ENCODE peak calls at places on chromosomes 1 and 21, in six cellular contexts. Z, K, J, M, F and H are unnamed samples.

GRCh38 chr1:222420621-222421020 is 127.3 kb downstream of the HHIPL2 start:
- DNase-seq in Z (no peak), K (no peak), J (no peak), M (no peak), F (no peak), H (no peak)

GRCh38 chr21:14991957-14992356 is 72.8 kb downstream of the NRIP1 start:
- DNase-seq in Z (no peak), J (no peak), K (no peak), F (peak; percentile 73), M (no peak), H (no peak)

GRCh38 chr1:2091611-2092604 is 41.7 kb downstream of the PRKCZ start:
- DNase-seq in F (no peak), M (no peak), Z (no peak), K (no peak), J (no peak), H (no peak)

GRCh38 chr1:196535727-196536126 is 72.5 kb downstream of the KCNT2 start:
- DNase-seq in Z (peak; percentile 29), K (no peak), M (no peak), F (peak; percentile 77), J (no peak), H (no peak)

GRCh38 chr1:24418898-24419628 is 3.5 kb downstream of the NIPAL3 start:
- DNase-seq in Z (peak; percentile 73), K (no peak), M (peak; percentile 61), F (peak; percentile 67), J (peak; percentile 48), H (no peak)

GRCh38 chr1:7447736-7448135 is 323.4 kb upstream of the VAMP3 start:
- DNase-seq in M (no peak), F (no peak), K (no peak), Z (no peak), J (no peak), H (no peak)

GRCh38 chr1:75855010-75855409 is 58.3 kb downstream of the MSH4 start:
- DNase-seq in Z (no peak), J (no peak), K (peak; percentile 26), M (no peak), F (peak; percentile 81), H (no peak)

GRCh38 chr1:38037481-38037939 is 9.1 kb downstream of the POU3F1 start:
- DNase-seq in F (peak; percentile 23), J (no peak), M (no peak), K (no peak), Z (no peak), H (no peak)

GRCh38 chr1:74679811-74680210 is 6.2 kb upstream of the ERICH3 start:
- DNase-seq in J (no peak), F (no peak), Z (no peak), K (no peak), M (no peak), H (no peak)

GRCh38 chr1:41878911-41879310 is 39.8 kb downstream of the HIVEP3 start:
- DNase-seq in Z (no peak), K (no peak), J (no peak), F (no peak), M (no peak), H (no peak)

GRCh38 chr1:238223067-238223640 is 332.4 kb upstream of the ZP4 start:
- DNase-seq in J (no peak), K (peak; percentile 58), M (no peak), F (peak; percentile 72), Z (no peak), H (no peak)

GRCh38 chr1:162696286-162696862 is 64.1 kb downstream of the DDR2 start:
- DNase-seq in Z (peak; percentile 64), M (peak; percentile 78), K (peak; percentile 82), J (peak; percentile 88), F (peak; percentile 89), H (peak; percentile 89)

GRCh38 chr21:29586696-29587095 is 288.0 kb downstream of the BACH1 start:
- DNase-seq in M (no peak), K (peak; percentile 19), F (no peak), Z (no peak), J (no peak), H (no peak)

GRCh38 chr21:42614811-42615342 is 38.5 kb upstream of the PDE9A start:
- DNase-seq in M (peak; percentile 72), J (no peak), F (peak; percentile 96), K (no peak), Z (peak; percentile 38), H (no peak)

GRCh38 chr1:19824541-19824940 is 9.5 kb upstream of the RNF186 start:
- DNase-seq in K (no peak), M (no peak), J (no peak), F (no peak), Z (no peak), H (no peak)

GRCh38 chr1:119275145-119275929 is 93.2 kb upstream of the HAO2 start:
- DNase-seq in Z (peak; percentile 24), J (peak; percentile 17), K (peak; percentile 61), M (no peak), F (peak; percentile 73), H (no peak)

GRCh38 chr1:234495231-234495990 is 16.4 kb upstream of the TARBP1 start:
- DNase-seq in K (peak; percentile 97), J (no peak), M (no peak), Z (no peak), F (peak; percentile 91), H (no peak)

GRCh38 chr1:104989012-104989411 is 1239.3 kb downstream of the AMY1C start:
- DNase-seq in M (no peak), K (no peak), Z (no peak), F (no peak), J (no peak), H (no peak)

GRCh38 chr1:36988311-36988710 is 46.0 kb downstream of the GRIK3 start:
- DNase-seq in M (no peak), J (no peak), K (no peak), F (no peak), Z (no peak), H (no peak)

GRCh38 chr21:31786164-31786920 is 54.4 kb upstream of the SCAF4 start:
- DNase-seq in F (no peak), M (no peak), K (no peak), Z (no peak), J (no peak), H (no peak)

GRCh38 chr21:35423694-35424093 is 374.6 kb upstream of the RUNX1 start:
- DNase-seq in M (no peak), K (no peak), F (peak; percentile 41), J (no peak), Z (no peak), H (no peak)

GRCh38 chr1:118982816-118983557 is 5.2 kb downstream of the TBX15 start:
- DNase-seq in Z (no peak), M (no peak), J (no peak), F (no peak), K (no peak), H (no peak)

GRCh38 chr1:192831706-192832355 is 23.0 kb downstream of the RGS2 start:
- DNase-seq in Z (no peak), F (peak; percentile 90), M (no peak), J (no peak), K (peak; percentile 72), H (no peak)

GRCh38 chr1:184036517-184036949 is 995 bp downstream of the COLGALT2 start:
- DNase-seq in F (no peak), J (no peak), Z (no peak), K (no peak), M (peak; percentile 46), H (peak; percentile 35)

GRCh38 chr21:46057710-46058241 is 40.1 kb upstream of the COL6A2 start:
- DNase-seq in F (no peak), K (no peak), M (no peak), J (no peak), Z (no peak), H (no peak)

GRCh38 chr1:67650061-67650460 is 34.9 kb upstream of the GADD45A start:
- DNase-seq in K (no peak), F (no peak), M (no peak), Z (no peak), J (no peak), H (no peak)

GRCh38 chr1:180945551-180945950 is 32.9 kb downstream of the KIAA1614 start:
- DNase-seq in F (no peak), M (no peak), Z (no peak), J (no peak), K (no peak), H (no peak)

GRCh38 chr21:17782051-17782450 is 37.1 kb downstream of the C21orf91 start:
- DNase-seq in F (no peak), J (no peak), M (no peak), Z (no peak), K (no peak), H (no peak)

GRCh38 chr1:88883156-88883555 is 8.2 kb downstream of the GTF2B start:
- DNase-seq in F (no peak), J (no peak), Z (no peak), M (no peak), K (peak; percentile 37), H (no peak)

GRCh38 chr1:36738245-36738644 is 255.5 kb upstream of the CSF3R start:
- DNase-seq in M (no peak), F (no peak), Z (no peak), J (no peak), K (no peak), H (no peak)

GRCh38 chr1:29653034-29653810 is 416.9 kb downstream of the PTPRU start:
- DNase-seq in M (peak; percentile 25), F (no peak), K (no peak), J (no peak), Z (no peak), H (no peak)